ENCODE peak calls at places on chromosomes 16 and 17, in six cellular contexts. R is GM23338, V is fibroblast of the aortic adventitia, B is mucosa of descending colon, X is heart left ventricle, F is fibroblast of pulmonary artery. N is an unnamed sample.

GRCh38 chr17:29177871-29178749 is 2.1 kb downstream of the MYO18A start:
- DNase-seq in R (peak), V (no peak), B (peak), X (no peak), F (no peak), N (no peak)

GRCh38 chr16:82344157-82344556 is 174.1 kb upstream of the MPHOSPH6 start:
- DNase-seq in R (peak), V (no peak), B (peak), X (no peak), F (no peak), N (no peak)

GRCh38 chr16:30535777-30536190 is 1.1 kb upstream of the ZNF747 start:
- DNase-seq in R (peak), V (peak), B (peak), X (peak), F (peak), N (no peak)

GRCh38 chr17:63365366-63366237 is 80.5 kb downstream of the CYB561 start:
- DNase-seq in R (no peak), V (peak), B (no peak), X (no peak), F (peak), N (no peak)

GRCh38 chr16:83046664-83047063 is 419.9 kb downstream of the CDH13 start:
- DNase-seq in R (no peak), V (no peak), B (no peak), X (no peak), F (peak), N (no peak)

GRCh38 chr17:49315551-49315951 is 46.5 kb downstream of the ZNF652 start:
- DNase-seq in R (peak), V (peak), B (peak), X (peak), F (peak), N (peak)

GRCh38 chr17:35679007-35679682 is 52.3 kb upstream of the RASL10B start:
- DNase-seq in R (no peak), V (no peak), B (no peak), X (no peak), F (no peak), N (no peak)

GRCh38 chr16:51409001-51409675 is 258.1 kb upstream of the SALL1 start:
- DNase-seq in R (no peak), V (peak), B (no peak), X (no peak), F (peak), N (no peak)

GRCh38 chr17:60754057-60754604 is 76.5 kb downstream of the BCAS3 start:
- DNase-seq in R (no peak), V (no peak), B (no peak), X (no peak), F (no peak), N (no peak)

GRCh38 chr16:24075929-24076716 is 180.0 kb upstream of the CACNG3 start:
- DNase-seq in R (peak), V (no peak), B (no peak), X (no peak), F (no peak), N (no peak)

GRCh38 chr17:38762231-38762630 is 9.7 kb downstream of the PSMB3 start:
- DNase-seq in R (no peak), V (no peak), B (no peak), X (no peak), F (no peak), N (no peak)

GRCh38 chr17:42236760-42237159 is 39.4 kb downstream of the STAT5B start:
- DNase-seq in R (no peak), V (no peak), B (no peak), X (no peak), F (no peak), N (no peak)

GRCh38 chr17:60390223-60390622 is 1.7 kb downstream of the USP32 start:
- DNase-seq in R (no peak), V (peak), B (no peak), X (no peak), F (peak), N (no peak)

GRCh38 chr17:29577778-29578211 is 9.3 kb downstream of the TP53I13 start:
- DNase-seq in R (no peak), V (peak), B (no peak), X (peak), F (peak), N (no peak)

GRCh38 chr17:57266842-57267241 is 10.5 kb downstream of the MSI2 start:
- DNase-seq in R (no peak), V (no peak), B (no peak), X (no peak), F (no peak), N (no peak)

GRCh38 chr16:75012380-75013081 is 13.7 kb downstream of the ZNRF1 start:
- DNase-seq in R (no peak), V (peak), B (no peak), X (no peak), F (no peak), N (no peak)

GRCh38 chr16:88790312-88791150 is 5.5 kb upstream of the PIEZO1 start:
- DNase-seq in R (peak), V (no peak), B (peak), X (no peak), F (no peak), N (no peak)

GRCh38 chr17:9308069-9308468 is 267.6 kb downstream of the STX8 start:
- DNase-seq in R (peak), V (no peak), B (no peak), X (no peak), F (no peak), N (no peak)

GRCh38 chr17:41107941-41108445 is 2.8 kb downstream of the KRTAP4-9 start:
- DNase-seq in R (no peak), V (peak), B (no peak), X (no peak), F (no peak), N (no peak)

GRCh38 chr16:30956601-30957455 is 726 bp upstream of the SETD1A start:
- DNase-seq in R (peak), V (peak), B (peak), X (peak), F (peak), N (no peak)

GRCh38 chr17:39705786-39706348 is 6.0 kb downstream of the ERBB2 start:
- DNase-seq in R (no peak), V (no peak), B (peak), X (peak), F (no peak), N (no peak)

GRCh38 chr17:63699638-63700527 is at the start of gene LIMD2:
- DNase-seq in R (peak), V (no peak), B (peak), X (peak), F (peak), N (no peak)

GRCh38 chr16:48538746-48539484 is 71.1 kb downstream of the N4BP1 start:
- DNase-seq in R (peak), V (no peak), B (peak), X (no peak), F (no peak), N (no peak)

GRCh38 chr17:76593964-76594363 is 8.3 kb upstream of the ST6GALNAC2 start:
- DNase-seq in R (no peak), V (no peak), B (no peak), X (no peak), F (no peak), N (no peak)

GRCh38 chr17:77042688-77043330 is 98.0 kb upstream of the SEC14L1 start:
- DNase-seq in R (no peak), V (no peak), B (no peak), X (no peak), F (no peak), N (no peak)

DNA sequence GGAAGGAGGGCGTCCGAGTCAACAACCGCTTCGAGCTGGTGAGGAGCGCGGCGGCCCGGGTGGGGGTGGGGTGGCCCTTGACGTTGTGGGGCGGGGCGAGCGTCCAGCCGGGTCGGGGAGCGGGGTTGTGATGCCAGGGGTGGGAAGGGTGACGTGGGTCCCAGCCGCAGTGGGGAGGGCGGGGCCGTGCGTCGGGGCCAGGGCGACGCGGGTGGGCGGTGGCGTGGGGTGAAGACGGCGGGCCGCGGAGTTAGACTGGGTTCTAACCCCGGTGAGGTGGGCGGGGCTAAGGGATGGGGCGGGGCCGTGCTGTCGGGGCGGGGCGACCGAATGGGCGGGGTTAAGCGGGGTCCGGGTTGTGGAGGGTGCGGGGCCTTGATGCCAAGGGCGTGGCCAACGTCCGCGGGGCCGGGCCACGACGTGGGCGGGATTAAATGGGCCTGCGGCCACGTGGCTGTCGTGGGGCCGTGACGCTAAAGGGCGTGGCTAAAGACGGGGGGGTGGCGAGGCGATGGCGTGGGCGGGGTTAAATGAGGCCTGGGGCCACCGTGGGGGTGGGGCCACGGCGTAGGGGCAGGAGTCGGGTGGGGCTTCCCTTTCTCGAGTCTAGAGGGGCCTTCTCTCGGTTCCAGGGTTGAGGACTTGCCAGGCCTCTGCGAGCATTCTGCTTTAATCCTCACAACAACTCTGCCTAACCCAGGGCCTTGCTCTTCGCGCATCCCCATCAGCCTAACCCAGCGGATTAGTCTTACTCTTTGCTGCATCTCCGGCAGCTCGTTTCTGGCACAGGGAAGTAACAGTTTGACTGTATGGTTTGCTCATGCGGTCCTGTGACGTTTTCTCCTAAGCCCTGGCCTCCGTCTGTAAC is 664 bp downstream of the TCF25 start:
- DNase-seq in R (peak), V (peak), B (peak), X (peak), F (peak), N (peak)
- H3K4me3 ChIP-seq in R (peak), V (peak), B (peak), X (peak), F (peak), N (peak)

GRCh38 chr17:80236911-80237310 is 16.7 kb downstream of the SLC26A11 start:
- DNase-seq in R (peak), V (no peak), B (no peak), X (no peak), F (no peak), N (no peak)

GRCh38 chr17:80229011-80229410 is 8.8 kb downstream of the SLC26A11 start:
- DNase-seq in R (no peak), V (no peak), B (no peak), X (no peak), F (no peak), N (no peak)

GRCh38 chr17:80232438-80232837 is 12.2 kb downstream of the SLC26A11 start:
- DNase-seq in R (no peak), V (no peak), B (no peak), X (no peak), F (no peak), N (no peak)

GRCh38 chr17:80237386-80237785 is 17.2 kb downstream of the SLC26A11 start:
- DNase-seq in R (no peak), V (no peak), B (no peak), X (no peak), F (no peak), N (no peak)

DNA sequence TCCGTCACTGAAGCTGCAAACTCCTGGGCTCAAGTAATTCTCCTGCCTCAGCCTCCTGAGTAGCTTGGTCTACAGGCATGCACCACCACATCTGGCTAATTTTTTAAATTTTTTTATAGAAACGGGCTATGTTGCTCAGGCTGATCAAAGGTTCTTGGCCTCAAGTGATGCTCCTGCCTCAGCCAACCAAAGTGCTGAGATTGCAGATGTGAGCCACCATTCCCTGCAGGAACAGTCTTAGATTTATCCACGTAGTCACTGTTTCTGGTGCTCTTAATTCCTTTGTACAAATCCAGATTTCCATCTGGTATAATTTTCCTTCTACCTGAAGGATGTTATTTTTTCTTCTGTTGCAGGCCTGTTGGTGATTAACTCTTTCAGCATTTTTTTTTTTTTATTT is 13.0 kb downstream of the SLC26A11 start:
- DNase-seq in R (no peak), V (no peak), B (no peak), X (no peak), F (no peak), N (no peak)
- TF ChIP-seq CTCF in R (no peak), V (no peak), B (no peak), X (no peak), F (no peak), N (no peak)

GRCh38 chr17:4849011-4849536 is 15.9 kb downstream of the MINK1 start:
- DNase-seq in R (peak), V (peak), B (no peak), X (no peak), F (no peak), N (no peak)
- H3K4me3 ChIP-seq in R (no peak), V (no peak), B (no peak), X (no peak), F (no peak), N (no peak)

GRCh38 chr17:43393944-43394482 is 4.8 kb upstream of the ARL4D start:
- DNase-seq in R (peak), V (peak), B (peak), X (peak), F (peak), N (no peak)
- TF ChIP-seq CTCF in R (peak), V (peak), B (peak), X (peak), F (peak), N (peak)

DNA sequence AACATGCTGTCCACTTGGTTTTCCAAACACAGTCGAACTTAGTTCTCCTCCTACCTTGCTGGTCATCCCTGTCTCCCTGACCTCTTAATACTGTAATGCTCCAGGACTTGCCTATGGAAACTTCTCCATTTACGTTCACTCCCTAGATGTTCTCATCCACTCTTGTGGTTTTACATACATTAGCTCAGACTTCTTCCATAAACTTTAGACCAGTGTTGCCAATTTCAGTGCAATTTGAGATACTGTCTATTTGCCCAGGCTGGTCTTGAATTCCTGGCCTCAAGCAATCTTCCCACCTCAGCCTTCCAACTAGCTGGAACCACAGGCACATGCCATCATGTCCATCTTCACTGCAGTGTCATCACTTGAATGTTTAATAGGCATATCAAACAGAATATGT is 1.5 kb downstream of the MATCAP1 start:
- DNase-seq in R (no peak), V (no peak), B (no peak), X (no peak), F (no peak), N (no peak)
- H3K4me3 ChIP-seq in R (no peak), V (peak), B (no peak), X (no peak), F (no peak), N (no peak)

GRCh38 chr17:15944720-15945492 is at the start of gene ADORA2B:
- DNase-seq in R (peak), V (peak), B (peak), X (peak), F (peak), N (no peak)
- TF ChIP-seq CTCF in R (no peak), V (peak), B (peak), X (peak), F (peak), N (peak)

GRCh38 chr16:11461595-11461990 is 116.3 kb downstream of the RMI2 start:
- DNase-seq in R (no peak), V (no peak), B (no peak), X (no peak), F (no peak), N (no peak)
- H3K4me3 ChIP-seq in R (no peak), V (no peak), B (no peak), X (no peak), F (no peak), N (no peak)

GRCh38 chr17:7825206-7825980 is 8.6 kb upstream of the KDM6B start:
- DNase-seq in R (no peak), V (peak), B (no peak), X (no peak), F (no peak), N (no peak)
- TF ChIP-seq CTCF in R (peak), V (peak), B (no peak), X (no peak), F (peak), N (no peak)